ENCODE peak calls at places on chromosomes 5 and 9, in nine cellular contexts. L is HepG2; Y is CD4-positive, alpha-beta T cell; S is progenitor cell of endocrine pancreas; M is GM12878; R is fibroblast of mammary gland; V is uterus; C is GM06990; P is A549. W is an unnamed sample.

GRCh38 chr9:3788211-3788610 is 262.4 kb upstream of the RFX3 start:
- DNase-seq in L (no peak), Y (no peak), S (no peak), M (no peak), R (no peak), V (no peak), C (no peak), P (no peak), W (no peak)

GRCh38 chr5:71701409-71701808 is 17.7 kb upstream of the CARTPT start:
- DNase-seq in L (no peak), Y (no peak), S (no peak), M (no peak), R (no peak), V (no peak), C (no peak), P (no peak), W (no peak)

GRCh38 chr9:125410522-125410894 is 148.9 kb downstream of the GAPVD1 start:
- DNase-seq in L (no peak), Y (no peak), S (no peak), M (no peak), R (no peak), V (no peak), C (no peak), P (no peak), W (no peak)

GRCh38 chr5:124921694-124922093 is 175.3 kb upstream of the ZNF608 start:
- DNase-seq in L (no peak), Y (no peak), S (no peak), M (no peak), R (no peak), V (no peak), C (no peak), P (no peak), W (no peak)

GRCh38 chr5:154513669-154514084 is 35.6 kb upstream of the HAND1 start:
- DNase-seq in L (no peak), Y (no peak), S (no peak), M (peak), R (peak), V (no peak), C (no peak), P (no peak), W (no peak)

GRCh38 chr5:542693-543311 is 18.6 kb upstream of the SLC9A3 start:
- DNase-seq in L (no peak), Y (no peak), S (no peak), M (no peak), R (no peak), V (no peak), C (no peak), P (no peak), W (no peak)

GRCh38 chr9:22136446-22137140 is 127.5 kb upstream of the CDKN2B start:
- DNase-seq in L (no peak), Y (no peak), S (no peak), M (no peak), R (peak), V (no peak), C (no peak), P (no peak), W (no peak)

GRCh38 chr5:59042683-59043082 is 459.8 kb downstream of the RAB3C start:
- DNase-seq in L (no peak), Y (no peak), S (no peak), M (no peak), R (peak), V (peak), C (no peak), P (no peak), W (no peak)

GRCh38 chr5:157994906-157995519 is 136.1 kb upstream of the CLINT1 start:
- DNase-seq in L (peak), Y (peak), S (peak), M (peak), R (peak), V (peak), C (peak), P (peak), W (peak)

GRCh38 chr5:61993446-61994017 is 312.5 kb upstream of the KIF2A start:
- DNase-seq in L (no peak), Y (no peak), S (no peak), M (no peak), R (no peak), V (no peak), C (no peak), P (no peak), W (no peak)

DNA sequence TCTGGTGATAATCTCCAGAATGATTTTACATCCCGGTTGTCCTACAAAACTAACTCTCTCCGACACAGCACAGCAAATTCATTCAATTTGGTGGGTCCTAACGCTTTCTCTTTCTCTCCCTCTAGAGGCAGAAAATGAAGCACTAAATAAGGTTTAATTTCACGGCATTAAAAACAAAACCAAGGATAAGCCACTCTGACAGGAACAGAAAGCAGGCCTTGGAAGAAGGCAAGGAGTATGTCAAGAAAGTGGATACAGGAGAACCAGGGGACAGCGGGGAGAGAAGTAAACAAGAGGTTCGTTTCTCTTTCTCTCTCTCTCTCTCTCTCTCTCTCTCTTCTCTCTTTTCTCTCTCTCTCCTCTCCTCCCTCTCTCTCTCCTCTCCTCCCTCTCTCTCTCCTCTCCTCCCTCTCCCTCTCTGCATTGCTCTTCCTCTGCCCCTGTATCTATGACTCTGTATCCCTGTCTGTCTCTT is 49.8 kb downstream of the EBF1 start:
- DNase-seq in L (no peak), Y (no peak), S (no peak), M (no peak), R (peak), V (no peak), C (no peak), P (peak), W (no peak)
- TF ChIP-seq CTCF in L (no peak), Y (no peak), S (peak), M (peak), R (peak), V (peak), C (peak), P (peak), W (peak)

DNA sequence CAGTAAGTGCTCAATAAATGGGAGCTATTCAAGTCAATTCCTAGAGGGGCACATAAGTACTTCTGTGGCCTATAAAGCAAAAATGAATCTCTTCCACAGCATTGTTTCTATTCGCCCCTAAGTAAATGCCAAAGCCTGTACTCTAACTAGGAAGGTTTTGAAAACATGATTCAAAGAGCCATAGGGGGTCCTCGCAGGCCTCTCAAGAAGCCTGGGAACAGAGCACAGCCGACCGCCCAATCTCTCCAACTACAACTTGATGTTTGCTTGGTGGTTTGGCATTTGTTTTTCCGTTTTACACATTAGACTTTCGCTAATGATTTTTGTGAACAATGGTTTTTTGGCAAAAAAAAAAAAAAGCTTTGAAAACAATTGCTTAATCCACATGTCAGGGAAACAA is 19.4 kb downstream of the EFNA5 start:
- DNase-seq in L (no peak), Y (no peak), S (no peak), M (no peak), R (no peak), V (no peak), C (no peak), P (no peak), W (no peak)
- TF ChIP-seq CTCF in L (no peak), Y (no peak), S (no peak), M (no peak), R (no peak), V (no peak), C (no peak), P (no peak), W (no peak)

GRCh38 chr5:60677831-60678664 is 21.9 kb downstream of the DEPDC1B start:
- DNase-seq in L (peak), Y (no peak), S (no peak), M (peak), R (peak), V (no peak), C (no peak), P (peak), W (peak)
- TF ChIP-seq CTCF in L (peak), Y (peak), S (peak), M (peak), R (peak), V (peak), C (peak), P (peak), W (peak)

GRCh38 chr5:78633710-78634109 is 14.9 kb downstream of the LHFPL2 start:
- DNase-seq in L (no peak), Y (no peak), S (no peak), M (no peak), R (peak), V (no peak), C (no peak), P (no peak), W (no peak)

GRCh38 chr5:78632467-78632866 is 16.1 kb downstream of the LHFPL2 start:
- DNase-seq in L (no peak), Y (no peak), S (no peak), M (no peak), R (no peak), V (no peak), C (no peak), P (no peak), W (no peak)

GRCh38 chr5:78636682-78637081 is 11.9 kb downstream of the LHFPL2 start:
- DNase-seq in L (no peak), Y (no peak), S (no peak), M (no peak), R (no peak), V (no peak), C (no peak), P (no peak), W (no peak)

GRCh38 chr5:78631931-78632330 is 16.6 kb downstream of the LHFPL2 start:
- DNase-seq in L (no peak), Y (no peak), S (no peak), M (no peak), R (no peak), V (no peak), C (no peak), P (no peak), W (no peak)

GRCh38 chr5:78634634-78635033 is 13.9 kb downstream of the LHFPL2 start:
- DNase-seq in L (no peak), Y (no peak), S (no peak), M (no peak), R (peak), V (no peak), C (no peak), P (peak), W (no peak)
- TF ChIP-seq CTCF in L (peak), Y (no peak), S (no peak), M (no peak), R (peak), V (no peak), C (no peak), P (peak), W (peak)

DNA sequence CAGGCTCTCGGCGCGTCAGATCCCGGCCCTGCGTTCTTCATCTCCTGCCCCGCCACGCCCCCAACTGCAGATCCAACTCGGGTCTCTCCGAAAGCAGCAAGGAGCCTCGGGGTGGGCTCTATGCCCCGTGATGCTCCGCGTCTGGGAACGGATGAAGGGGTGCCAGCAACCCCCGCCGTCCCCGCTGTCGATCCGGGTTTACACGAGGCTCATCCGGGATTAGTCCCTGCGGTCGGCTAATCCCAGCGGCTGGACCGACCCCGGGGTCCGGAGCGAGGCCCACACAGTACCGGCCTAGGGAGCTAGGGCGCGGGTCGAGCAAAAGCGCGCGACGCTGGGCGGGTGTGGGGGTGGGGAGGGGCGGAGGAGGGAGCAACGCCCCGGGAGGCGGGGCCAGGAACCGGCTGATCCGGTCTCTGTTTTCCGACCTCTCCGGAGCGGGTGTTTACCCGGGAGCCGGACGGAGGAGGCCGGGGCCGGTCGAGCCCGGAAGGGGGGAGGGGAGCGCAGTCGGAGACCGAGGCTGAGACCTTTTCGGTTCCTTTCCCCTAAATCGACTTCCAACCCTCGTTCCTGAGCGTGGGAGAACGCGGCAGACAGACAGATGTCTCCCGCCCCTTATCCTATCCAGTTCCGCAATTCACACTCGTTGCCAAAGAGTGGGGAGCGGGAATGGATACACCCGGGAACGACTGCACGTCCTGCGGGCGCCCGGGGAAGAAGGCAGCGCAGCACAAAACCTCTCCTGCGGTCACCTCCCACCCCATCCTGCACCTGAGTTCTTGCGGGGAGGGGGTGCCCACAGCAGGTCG is 28.6 kb downstream of the PCDH1 start:
- DNase-seq in L (peak), Y (peak), S (peak), M (no peak), R (peak), V (peak), C (peak), P (peak), W (peak)
- TF ChIP-seq CTCF in L (peak), Y (no peak), S (peak), M (no peak), R (no peak), V (no peak), C (peak), P (no peak), W (no peak)

GRCh38 chr5:147189109-147189424 is 45.8 kb upstream of the STK32A start:
- DNase-seq in L (no peak), Y (no peak), S (no peak), M (no peak), R (no peak), V (no peak), C (no peak), P (no peak), W (no peak)
- TF ChIP-seq CTCF in L (no peak), Y (peak), S (no peak), M (no peak), R (no peak), V (no peak), C (no peak), P (no peak), W (no peak)

DNA sequence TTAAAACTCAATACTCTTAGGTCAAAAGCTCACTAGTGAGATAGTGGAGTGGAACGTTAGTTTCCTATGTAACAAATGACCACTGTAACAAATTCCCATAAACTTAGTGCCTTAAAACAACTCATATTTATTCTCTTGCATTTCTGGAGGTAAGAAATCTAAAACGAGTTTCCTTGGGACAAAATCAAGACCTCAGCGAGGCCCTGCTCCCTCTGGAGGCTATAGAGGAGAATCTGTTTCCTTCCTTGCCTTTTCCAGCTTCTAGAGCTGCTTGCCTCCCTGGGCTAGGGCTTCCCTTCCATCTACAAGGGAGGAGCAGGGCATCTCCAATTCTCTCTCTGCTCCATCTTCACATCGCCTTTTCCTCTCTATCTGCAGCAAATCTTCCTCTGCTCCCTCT is 32.0 kb downstream of the SEMA5A start:
- DNase-seq in L (no peak), Y (no peak), S (no peak), M (no peak), R (peak), V (no peak), C (no peak), P (no peak), W (no peak)
- TF ChIP-seq CTCF in L (no peak), Y (no peak), S (peak), M (no peak), R (peak), V (peak), C (no peak), P (no peak), W (no peak)